ENCODE peak calls at places on chromosomes 12 and 14, in seven cellular contexts. L, K, P, F, X, A and H are unnamed samples.

GRCh38 chr12:122130150-122130549 is 43.9 kb downstream of the IL31 start:
- DNase-seq in L (peak; percentile 38), K (peak; percentile 33), P (no peak), F (no peak), X (no peak), A (no peak), H (no peak)

GRCh38 chr12:126811401-126811800 is 1455.6 kb upstream of the TMEM132C start:
- DNase-seq in L (no peak), K (no peak), P (no peak), F (no peak), X (no peak), A (no peak), H (no peak)

GRCh38 chr14:96423446-96424103 is 31.6 kb downstream of the AK7 start:
- DNase-seq in L (no peak), K (no peak), P (no peak), F (no peak), X (no peak), A (no peak), H (no peak)

GRCh38 chr12:57887631-57888406 is 41.3 kb upstream of the CTDSP2 start:
- DNase-seq in L (peak; percentile 75), K (peak; percentile 35), P (no peak), F (no peak), X (no peak), A (no peak), H (no peak)

GRCh38 chr14:70416717-70417349 is at the start of gene SYNJ2BP:
- DNase-seq in L (peak; percentile 86), K (peak; percentile 77), P (peak; percentile 84), F (peak; percentile 29), X (peak; percentile 60), A (peak; percentile 51), H (peak; percentile 48)

GRCh38 chr14:74507085-74507484 is 13.5 kb downstream of the ISCA2 start:
- DNase-seq in L (no peak), K (no peak), P (no peak), F (no peak), X (no peak), A (no peak), H (no peak)

GRCh38 chr12:129351481-129351880 is 498.2 kb downstream of the GLT1D1 start:
- DNase-seq in L (no peak), K (no peak), P (no peak), F (no peak), X (no peak), A (no peak), H (no peak)

GRCh38 chr12:53983580-53984572 is 1.1 kb upstream of the HOXC10 start:
- DNase-seq in L (no peak), K (no peak), P (no peak), F (no peak), X (no peak), A (no peak), H (no peak)

GRCh38 chr12:608413-608812 is 54.8 kb downstream of the NINJ2 start:
- DNase-seq in L (no peak), K (no peak), P (no peak), F (no peak), X (no peak), A (no peak), H (no peak)

GRCh38 chr12:124082012-124082411 is 109.0 kb downstream of the ZNF664 start:
- DNase-seq in L (no peak), K (no peak), P (no peak), F (no peak), X (no peak), A (no peak), H (no peak)

GRCh38 chr14:92635031-92635430 is 113.4 kb downstream of the LGMN start:
- DNase-seq in L (no peak), K (no peak), P (no peak), F (no peak), X (no peak), A (no peak), H (no peak)

GRCh38 chr12:79531547-79531946 is 159.2 kb downstream of the PAWR start:
- DNase-seq in L (no peak), K (no peak), P (no peak), F (no peak), X (no peak), A (no peak), H (no peak)

GRCh38 chr12:117907108-117907689 is 61.6 kb downstream of the KSR2 start:
- DNase-seq in L (no peak), K (no peak), P (no peak), F (no peak), X (no peak), A (no peak), H (no peak)

GRCh38 chr12:121132601-121133481 is at the start of gene P2RX7:
- DNase-seq in L (peak; percentile 91), K (peak; percentile 47), P (peak; percentile 97), F (peak; percentile 16), X (peak; percentile 46), A (peak; percentile 45), H (peak; percentile 7)

GRCh38 chr12:78951746-78952532 is 87.4 kb downstream of the SYT1 start:
- DNase-seq in L (no peak), K (peak; percentile 43), P (no peak), F (no peak), X (no peak), A (no peak), H (no peak)

GRCh38 chr14:98173291-98173690 is 1098.7 kb downstream of the BCL11B start:
- DNase-seq in L (no peak), K (no peak), P (no peak), F (peak; percentile 59), X (no peak), A (peak; percentile 85), H (peak; percentile 59)

GRCh38 chr12:57096099-57096572 is 7.2 kb downstream of the NAB2 start:
- DNase-seq in L (peak; percentile 47), K (no peak), P (no peak), F (no peak), X (no peak), A (no peak), H (no peak)

GRCh38 chr14:92676031-92676430 is 72.4 kb downstream of the LGMN start:
- DNase-seq in L (no peak), K (no peak), P (no peak), F (no peak), X (no peak), A (no peak), H (no peak)

GRCh38 chr12:110179291-110179690 is 55.1 kb downstream of the IFT81 start:
- DNase-seq in L (peak; percentile 75), K (no peak), P (no peak), F (no peak), X (no peak), A (no peak), H (no peak)

GRCh38 chr12:52873513-52873831 is 24.7 kb upstream of the KRT78 start:
- DNase-seq in L (no peak), K (no peak), P (no peak), F (no peak), X (no peak), A (no peak), H (no peak)

GRCh38 chr14:22852940-22853767 is 16.8 kb downstream of the MMP14 start:
- DNase-seq in L (peak; percentile 86), K (peak; percentile 85), P (peak; percentile 86), F (peak; percentile 79), X (peak; percentile 96), A (peak; percentile 84), H (peak; percentile 84)

GRCh38 chr12:133220521-133220920 is 15.2 kb downstream of the ANHX start:
- DNase-seq in L (no peak), K (no peak), P (no peak), F (no peak), X (no peak), A (no peak), H (no peak)

GRCh38 chr12:1591029-1591428 is 3.4 kb downstream of the FBXL14 start:
- DNase-seq in L (peak; percentile 68), K (peak; percentile 64), P (no peak), F (no peak), X (no peak), A (peak; percentile 43), H (peak; percentile 55)

GRCh38 chr14:101476258-101476930 is 84.9 kb upstream of the DIO3 start:
- DNase-seq in L (no peak), K (no peak), P (no peak), F (no peak), X (no peak), A (no peak), H (no peak)

GRCh38 chr12:46524778-46525177 is 152.2 kb upstream of the SLC38A2 start:
- DNase-seq in L (peak; percentile 80), K (peak; percentile 71), P (no peak), F (no peak), X (no peak), A (no peak), H (no peak)

GRCh38 chr12:45183263-45183662 is 32.6 kb upstream of the ANO6 start:
- DNase-seq in L (peak; percentile 37), K (peak; percentile 17), P (peak; percentile 4), F (no peak), X (no peak), A (no peak), H (no peak)

GRCh38 chr14:57066887-57067513 is 201.7 kb downstream of the EXOC5 start:
- DNase-seq in L (peak; percentile 36), K (peak; percentile 16), P (peak; percentile 60), F (no peak), X (peak; percentile 78), A (no peak), H (no peak)

GRCh38 chr14:20143911-20144310 is 5.3 kb downstream of the OR4N5 start:
- DNase-seq in L (no peak), K (no peak), P (no peak), F (no peak), X (no peak), A (no peak), H (no peak)